ENCODE peak calls at places on chromosome 12, in eight cellular contexts. S, B, M, H, F, C, N and X are unnamed samples.

GRCh38 chr12:63083046-63083445 is 68.0 kb downstream of the AVPR1A start:
- DNase-seq in C (no peak), B (no peak), S (no peak), N (no peak), F (no peak), H (no peak), M (no peak), X (no peak)

GRCh38 chr12:50196537-50196936 is 29.4 kb upstream of the CERS5 start:
- DNase-seq in B (no peak), N (no peak), M (no peak), S (no peak), C (no peak), F (no peak), H (no peak), X (no peak)

GRCh38 chr12:132263061-132263360 is 66.4 kb downstream of the GALNT9 start:
- DNase-seq in B (no peak), C (no peak), S (no peak), H (no peak), F (no peak), M (no peak), N (no peak), X (no peak)

GRCh38 chr12:69064734-69065413 is 131.9 kb upstream of the CPM start:
- DNase-seq in N (no peak), H (no peak), S (no peak), C (no peak), F (no peak), M (no peak), B (no peak), X (no peak)

GRCh38 chr12:117188961-117189724 is 1.1 kb downstream of the FBXO21 start:
- DNase-seq in S (no peak), B (no peak), N (no peak), M (no peak), C (peak), H (peak), F (peak), X (peak)

GRCh38 chr12:107320031-107320928 is 226.9 kb upstream of the CRY1 start:
- DNase-seq in F (no peak), B (no peak), M (no peak), S (peak), N (peak), C (no peak), H (peak), X (peak)

GRCh38 chr12:41497362-41497761 is 309.2 kb downstream of the PDZRN4 start:
- DNase-seq in B (no peak), C (no peak), F (no peak), H (no peak), N (no peak), S (no peak), M (no peak), X (no peak)

GRCh38 chr12:61823102-61823501 is 437.1 kb upstream of the USP15 start:
- DNase-seq in H (no peak), S (no peak), M (no peak), F (no peak), C (no peak), N (no peak), B (no peak), X (no peak)

GRCh38 chr12:30942936-30943335 is 16.4 kb downstream of the TSPAN11 start:
- DNase-seq in H (no peak), S (no peak), F (no peak), N (no peak), C (no peak), M (no peak), B (peak), X (no peak)

GRCh38 chr12:103864710-103865109 is 23.7 kb upstream of the NT5DC3 start:
- DNase-seq in M (no peak), F (no peak), B (no peak), C (no peak), H (no peak), N (no peak), S (no peak), X (no peak)

GRCh38 chr12:9701380-9702154 is 31.3 kb downstream of the CLECL1 start:
- DNase-seq in M (no peak), N (no peak), H (no peak), B (no peak), S (no peak), F (no peak), C (no peak), X (no peak)

GRCh38 chr12:22588817-22589216 is 36.2 kb upstream of the ETNK1 start:
- DNase-seq in C (no peak), F (no peak), S (no peak), N (peak), B (no peak), H (no peak), M (no peak), X (no peak)

GRCh38 chr12:51975196-51975595 is 23.7 kb downstream of the ACVR1B start:
- DNase-seq in C (no peak), H (no peak), B (no peak), N (no peak), F (no peak), M (no peak), S (no peak), X (no peak)

GRCh38 chr12:5429741-5430557 is 2.0 kb upstream of the NTF3 start:
- DNase-seq in C (no peak), B (no peak), S (no peak), N (no peak), H (no peak), M (no peak), F (no peak), X (no peak)

GRCh38 chr12:62732861-62733427 is 202.0 kb downstream of the PPM1H start:
- DNase-seq in C (no peak), F (no peak), S (no peak), N (no peak), B (no peak), H (no peak), M (peak), X (no peak)

GRCh38 chr12:27511723-27512045 is 12.3 kb upstream of the PPFIBP1 start:
- DNase-seq in F (no peak), N (no peak), H (no peak), M (no peak), S (no peak), C (no peak), B (no peak), X (no peak)

GRCh38 chr12:57899010-57899662 is 42.2 kb upstream of the ATP23 start:
- DNase-seq in N (peak), F (peak), C (peak), B (peak), H (no peak), S (no peak), M (no peak), X (no peak)
- TF ChIP-seq POLR2A in N (no peak), F (no peak), C (no peak), B (no peak), H (no peak), S (no peak), M (no peak), X (no peak)

DNA sequence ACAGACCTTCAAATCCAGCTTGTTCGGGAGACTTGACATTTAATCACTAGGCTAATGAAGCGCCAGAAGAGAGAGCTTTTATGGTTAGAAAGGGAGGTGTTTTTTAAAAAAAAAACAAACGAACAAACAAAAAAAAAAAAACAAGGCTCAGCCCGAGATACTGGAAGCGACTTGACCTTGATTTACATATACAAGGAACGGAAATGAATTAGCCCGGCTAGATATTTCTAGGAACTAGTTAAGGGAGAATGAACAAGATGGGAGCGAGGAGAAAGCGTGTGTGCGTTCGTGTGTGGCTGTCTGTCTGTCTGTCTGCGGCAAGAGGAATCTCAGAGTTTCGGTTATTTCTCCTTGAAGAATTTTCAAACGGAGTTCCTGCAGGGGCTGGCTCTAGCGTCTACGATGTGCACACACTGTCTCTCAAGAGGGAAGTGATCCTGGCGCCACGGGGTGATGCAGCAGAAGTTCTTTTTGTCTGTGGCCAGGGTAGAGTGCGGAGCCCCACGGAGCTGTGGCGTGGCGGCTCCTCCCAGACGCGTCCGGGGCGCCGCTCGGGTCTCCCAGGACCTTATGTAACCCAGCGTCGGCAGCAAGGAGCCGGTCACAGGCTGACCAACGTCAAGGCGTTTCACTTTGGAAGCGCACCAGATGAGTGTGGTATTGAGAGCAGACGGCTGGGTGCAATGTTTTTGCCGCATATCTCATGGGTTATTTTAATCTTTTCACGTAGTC is 18.8 kb downstream of the SOCS2 start:
- DNase-seq in M (peak), S (peak), F (peak), H (peak), C (peak), B (peak), N (peak), X (peak)
- TF ChIP-seq POLR2A in M (no peak), S (peak), F (no peak), H (peak), C (peak), B (peak), N (peak), X (peak)

GRCh38 chr12:108826115-108826806 is 31.1 kb downstream of the SSH1 start:
- DNase-seq in N (peak), C (peak), B (peak), F (peak), H (peak), S (peak), M (no peak), X (peak)
- TF ChIP-seq POLR2A in N (no peak), C (peak), B (no peak), F (no peak), H (peak), S (no peak), M (no peak), X (no peak)

DNA sequence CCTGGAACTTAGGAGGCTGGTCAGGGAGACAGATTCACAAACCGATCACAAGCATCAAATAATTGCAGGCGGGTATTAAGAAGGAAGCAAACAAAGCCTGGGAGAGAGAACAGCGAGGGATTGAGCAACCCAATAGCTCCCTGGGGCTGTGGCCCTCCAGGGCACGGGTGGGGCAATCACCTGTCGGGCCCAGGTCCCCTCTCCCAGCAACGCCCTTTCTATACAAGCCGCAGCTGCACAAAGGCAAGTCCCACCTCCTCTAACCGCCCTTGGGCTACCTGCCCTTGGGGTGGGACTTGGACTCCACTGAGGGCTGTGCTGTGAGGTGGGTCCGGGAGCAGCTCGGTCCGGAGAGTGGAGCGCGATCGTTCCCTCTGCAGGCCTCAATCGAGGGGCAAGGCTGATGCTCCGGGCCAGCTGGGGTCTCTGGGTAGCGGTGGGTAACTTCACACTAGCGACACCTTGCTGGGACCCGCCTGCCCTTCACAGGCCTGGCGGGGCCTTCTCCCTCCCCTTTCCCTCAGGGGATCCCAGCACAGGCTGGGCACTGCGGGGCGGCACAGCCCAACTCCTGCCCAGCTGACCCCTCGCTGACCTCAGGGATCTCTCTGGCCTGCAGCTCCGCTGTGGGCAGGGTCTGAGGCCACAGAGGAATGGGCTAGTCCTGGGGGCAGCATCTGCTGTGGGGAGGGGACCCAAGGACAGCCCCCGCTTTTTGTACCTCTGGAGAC is 8.0 kb downstream of the PHB2 start:
- DNase-seq in B (peak), S (peak), F (peak), C (no peak), M (no peak), H (no peak), N (peak), X (no peak)
- TF ChIP-seq POLR2A in B (no peak), S (peak), F (no peak), C (no peak), M (peak), H (no peak), N (peak), X (no peak)